ENCODE peak calls at places on chromosome 16, in six cellular contexts. Z, B, A, F, V and G are unnamed samples.

GRCh38 chr16:54955757-54956156 is 25.1 kb downstream of the IRX5 start:
- DNase-seq in Z (no peak), B (no peak), A (no peak), F (no peak), V (no peak), G (no peak)

GRCh38 chr16:85820604-85821372 is 21.3 kb downstream of the COX4I1 start:
- DNase-seq in Z (no peak), B (no peak), A (no peak), F (no peak), V (no peak), G (peak)

GRCh38 chr16:4743217-4743897 is 9.0 kb downstream of the DNAAF8 start:
- DNase-seq in Z (no peak), B (no peak), A (no peak), F (no peak), V (no peak), G (no peak)

GRCh38 chr16:27222499-27223225 is 19.3 kb downstream of the KDM8 start:
- DNase-seq in Z (peak), B (no peak), A (no peak), F (peak), V (no peak), G (no peak)

GRCh38 chr16:51245306-51245705 is 94.2 kb upstream of the SALL1 start:
- DNase-seq in Z (no peak), B (no peak), A (no peak), F (no peak), V (no peak), G (no peak)

GRCh38 chr16:80852261-80852872 is 48.0 kb upstream of the CDYL2 start:
- DNase-seq in Z (peak), B (no peak), A (peak), F (peak), V (peak), G (no peak)

GRCh38 chr16:82043680-82044584 is 8.9 kb downstream of the HSD17B2 start:
- DNase-seq in Z (peak), B (no peak), A (no peak), F (peak), V (no peak), G (no peak)

GRCh38 chr16:67966549-67967182 is 1.8 kb downstream of the SLC12A4 start:
- DNase-seq in Z (peak), B (no peak), A (no peak), F (peak), V (no peak), G (no peak)

GRCh38 chr16:65745-66144 is 6.7 kb downstream of the RHBDF1 start:
- DNase-seq in Z (peak), B (peak), A (peak), F (peak), V (no peak), G (peak)

GRCh38 chr16:75789237-75789636 is 62.9 kb upstream of the CPHXL start:
- DNase-seq in Z (peak), B (peak), A (peak), F (peak), V (peak), G (peak)

GRCh38 chr16:58454856-58455255 is 45.1 kb upstream of the NDRG4 start:
- DNase-seq in Z (no peak), B (no peak), A (no peak), F (no peak), V (no peak), G (no peak)

GRCh38 chr16:59697236-59697635 is 963.1 kb upstream of the GOT2 start:
- DNase-seq in Z (peak), B (no peak), A (no peak), F (no peak), V (no peak), G (no peak)

GRCh38 chr16:51981725-51982124 is 565.2 kb downstream of the TOX3 start:
- DNase-seq in Z (no peak), B (no peak), A (no peak), F (no peak), V (no peak), G (no peak)

GRCh38 chr16:59686405-59686804 is 952.3 kb upstream of the GOT2 start:
- DNase-seq in Z (no peak), B (no peak), A (no peak), F (no peak), V (no peak), G (no peak)

GRCh38 chr16:2432801-2433505 is 3.7 kb downstream of the CCNF start:
- DNase-seq in Z (no peak), B (no peak), A (no peak), F (no peak), V (no peak), G (no peak)